ENCODE peak calls at places on chromosomes 4 and X, in six cellular contexts. K is mucosa of descending colon; S is cardiac fibroblast; C is GM23248; M is aorta; V is activated CD4-positive, CD25-positive, alpha-beta regulatory T cell treated with anti-CD3 and anti-CD28 coated beads, Interleukin-2, amount 50 U/mL, for 16 hours. H is an unnamed sample.
A peak's percentile ranks its signal among the peaks of the same experiment; 100 is the strongest.

GRCh38 chr4:164438321-164438720 is 315.6 kb upstream of the SMIM31 start:
- DNase-seq in K (no peak), S (no peak), C (no peak), M (no peak), V (no peak), H (no peak)

GRCh38 chrX:16589211-16589610 is 60.7 kb upstream of the S100G start:
- DNase-seq in K (no peak), S (peak; percentile 65), C (peak; percentile 62), M (no peak), V (no peak), H (no peak)

GRCh38 chr4:7121174-7121573 is 53.3 kb upstream of the GRPEL1 start:
- DNase-seq in K (no peak), S (no peak), C (no peak), M (peak; percentile 68), V (no peak), H (no peak)

GRCh38 chrX:10633722-10634121 is 13.3 kb upstream of the MID1 start:
- DNase-seq in K (no peak), S (peak; percentile 78), C (peak; percentile 86), M (no peak), V (no peak), H (no peak)

GRCh38 chr4:78331186-78331585 is 220.4 kb upstream of the ANXA3 start:
- DNase-seq in K (no peak), S (no peak), C (no peak), M (no peak), V (no peak), H (no peak)

GRCh38 chr4:836003-836511 is 10.1 kb upstream of the CPLX1 start:
- DNase-seq in K (no peak), S (no peak), C (no peak), M (peak; percentile 21), V (no peak), H (peak; percentile 12)

GRCh38 chrX:138775501-138775900 is 64.0 kb upstream of the FGF13 start:
- DNase-seq in K (no peak), S (peak; percentile 25), C (peak; percentile 63), M (no peak), V (no peak), H (no peak)

GRCh38 chr4:149765630-149766029 is 50.0 kb downstream of the IQCM start:
- DNase-seq in K (no peak), S (peak; percentile 18), C (peak; percentile 85), M (no peak), V (no peak), H (no peak)

GRCh38 chr4:156939151-156939550 is 32.4 kb downstream of the PDGFC start:
- DNase-seq in K (no peak), S (no peak), C (peak; percentile 44), M (no peak), V (no peak), H (no peak)

GRCh38 chrX:42102586-42103282 is 179.4 kb upstream of the CASK start:
- DNase-seq in K (no peak), S (peak; percentile 68), C (peak; percentile 0), M (peak; percentile 56), V (no peak), H (no peak)

GRCh38 chr4:31701256-31701655 is 981.1 kb downstream of the PCDH7 start:
- DNase-seq in K (peak; percentile 25), S (no peak), C (no peak), M (no peak), V (no peak), H (no peak)

GRCh38 chr4:89486042-89486441 is 178.4 kb upstream of the GPRIN3 start:
- DNase-seq in K (no peak), S (peak; percentile 71), C (peak; percentile 59), M (no peak), V (no peak), H (no peak)

GRCh38 chrX:12975999-12976558 is 1.2 kb downstream of the TMSB4X start:
- DNase-seq in K (peak; percentile 69), S (peak; percentile 69), C (peak; percentile 60), M (peak; percentile 65), V (no peak), H (peak; percentile 70)

GRCh38 chr4:71980976-71981375 is 50.8 kb upstream of the NPFFR2 start:
- DNase-seq in K (no peak), S (no peak), C (no peak), M (no peak), V (no peak), H (no peak)

H was measured in right lobe of liver.